ENCODE peak calls at places on chromosomes 3 and 15, in seven cellular contexts. E is NCI-H2081; U is putamen; B is foreskin fibroblast; J is activated CD8-positive, alpha-beta memory T cell treated with anti-CD3 and anti-CD28 coated beads, Interleukin-2, amount 50 U/mL, for 48 hours; F is CD4-positive, alpha-beta memory T cell; P is GM12878. Q is an unnamed sample.

GRCh38 chr3:66989860-66990696 is 8.0 kb upstream of the KBTBD8 start:
- DNase-seq in E (no peak), U (no peak), B (no peak), J (no peak), F (no peak), P (peak), Q (no peak)

GRCh38 chr15:39748276-39748675 is 34.4 kb downstream of the FSIP1 start:
- DNase-seq in E (no peak), U (no peak), B (peak), J (no peak), F (no peak), P (no peak), Q (no peak)

GRCh38 chr3:195148553-195148952 is 122.4 kb downstream of the XXYLT1 start:
- DNase-seq in E (no peak), U (no peak), B (peak), J (no peak), F (no peak), P (no peak), Q (no peak)

GRCh38 chr15:59453474-59454215 is 15.7 kb downstream of the FAM81A start:
- DNase-seq in E (no peak), U (no peak), B (no peak), J (no peak), F (no peak), P (no peak), Q (no peak)

GRCh38 chr15:32659340-32659831 is 17.9 kb downstream of the SCG5 start:
- DNase-seq in E (peak), U (no peak), B (peak), J (no peak), F (no peak), P (no peak), Q (peak)

GRCh38 chr3:64919934-64920333 is 232.1 kb upstream of the ADAMTS9 start:
- DNase-seq in E (no peak), U (no peak), B (no peak), J (no peak), F (no peak), P (no peak), Q (no peak)

GRCh38 chr3:13716540-13717221 is 163.2 kb downstream of the WNT7A start:
- DNase-seq in E (no peak), U (no peak), B (no peak), J (peak), F (no peak), P (no peak), Q (no peak)

GRCh38 chr3:38992117-38992779 is 59.5 kb downstream of the SCN11A start:
- DNase-seq in E (no peak), U (no peak), B (peak), J (no peak), F (no peak), P (no peak), Q (no peak)

GRCh38 chr3:126997455-126998038 is 14.6 kb downstream of the PLXNA1 start:
- DNase-seq in E (no peak), U (no peak), B (no peak), J (no peak), F (no peak), P (no peak), Q (no peak)

GRCh38 chr3:62201438-62202035 is 171.8 kb downstream of the FEZF2 start:
- DNase-seq in E (peak), U (peak), B (peak), J (no peak), F (no peak), P (no peak), Q (peak)

GRCh38 chr3:177337548-177338331 is 140.5 kb upstream of the TBL1XR1 start:
- DNase-seq in E (no peak), U (no peak), B (peak), J (peak), F (no peak), P (peak), Q (no peak)